ENCODE peak calls at places on chromosomes 1 and 21, in seven cellular contexts. D is epithelial cell of esophagus; B is H9; N is stimulated activated CD8-positive, alpha-beta memory T cell treated with anti-CD3 and anti-CD28 coated beads, Interleukin-4, amount 100 ng/mL, for 24 hours; Z is stimulated activated CD4-positive, alpha-beta T cell treated with anti-CD3 and anti-CD28 coated beads, Interleukin-12 subunit alpha, Interleukin-12 subunit beta, amount 100 ng/mL, for 4 hours; O is ELF-1; H is HCT116. X is an unnamed sample.

GRCh38 chr1:181208076-181208475 is 119.6 kb downstream of the IER5 start:
- DNase-seq in D (peak), N (no peak), O (no peak), Z (no peak), H (no peak), B (no peak), X (no peak)

GRCh38 chr1:159338018-159338417 is 35.9 kb downstream of the FCER1A start:
- DNase-seq in D (no peak), N (no peak), H (no peak), Z (no peak), O (no peak), B (no peak), X (no peak)

GRCh38 chr21:44831227-44831626 is 13.4 kb upstream of the SUMO3 start:
- DNase-seq in D (no peak), H (no peak), B (no peak), O (no peak), Z (no peak), N (no peak), X (no peak)

GRCh38 chr1:217029311-217030157 is 306.3 kb upstream of the ESRRG start:
- DNase-seq in H (no peak), Z (no peak), O (no peak), D (peak), B (no peak), N (no peak), X (no peak)

GRCh38 chr21:33096426-33096825 is 26.5 kb downstream of the OLIG1 start:
- DNase-seq in N (no peak), H (no peak), D (no peak), O (no peak), Z (no peak), B (no peak), X (no peak)

GRCh38 chr1:89195476-89195875 is 3.3 kb downstream of the GBP4 start:
- DNase-seq in Z (no peak), H (no peak), D (no peak), N (no peak), O (no peak), B (no peak), X (no peak)

GRCh38 chr1:151287341-151287699 is 5.2 kb downstream of the ZNF687 start:
- DNase-seq in Z (no peak), O (no peak), D (no peak), N (no peak), B (no peak), H (no peak), X (no peak)

GRCh38 chr1:91704746-91705145 is 181.2 kb downstream of the TGFBR3 start:
- DNase-seq in H (no peak), O (no peak), N (no peak), B (no peak), D (no peak), Z (no peak), X (no peak)

GRCh38 chr1:206911064-206911663 is 10.6 kb downstream of the FCMR start:
- DNase-seq in D (peak), N (no peak), O (no peak), H (no peak), B (no peak), Z (no peak), X (no peak)

GRCh38 chr21:33901421-33902288 is 13.9 kb downstream of the ATP5PO start:
- DNase-seq in H (peak), N (no peak), O (peak), Z (no peak), B (peak), D (peak), X (peak)

GRCh38 chr1:235635938-235636663 is 13.5 kb downstream of the GNG4 start:
- DNase-seq in N (no peak), H (no peak), D (peak), B (no peak), Z (no peak), O (peak), X (no peak)

GRCh38 chr1:173409613-173410012 is 67.5 kb upstream of the PRDX6 start:
- DNase-seq in N (no peak), H (no peak), B (no peak), O (no peak), Z (no peak), D (peak), X (no peak)

GRCh38 chr1:31658721-31659120 is 14.0 kb upstream of the PEF1 start:
- DNase-seq in Z (no peak), N (no peak), B (no peak), D (no peak), O (no peak), H (no peak), X (no peak)

GRCh38 chr1:1304331-1305299 is 3.1 kb downstream of the ACAP3 start:
- DNase-seq in B (peak), O (peak), H (no peak), N (no peak), D (peak), Z (no peak), X (peak)

GRCh38 chr1:91803847-91804545 is 82.0 kb downstream of the TGFBR3 start:
- DNase-seq in H (no peak), B (no peak), Z (peak), O (no peak), D (peak), N (peak), X (no peak)

GRCh38 chr1:153963850-153964331 is 554 bp upstream of the SLC39A1 start:
- DNase-seq in N (no peak), D (peak), Z (no peak), B (peak), O (peak), H (peak), X (no peak)

GRCh38 chr1:111778541-111779051 is 22.9 kb downstream of the DDX20 start:
- DNase-seq in H (no peak), Z (no peak), D (no peak), N (no peak), B (no peak), O (peak), X (no peak)

GRCh38 chr1:199399996-199400714 is 627.4 kb upstream of the NR5A2 start:
- DNase-seq in Z (no peak), B (no peak), H (no peak), N (no peak), D (no peak), O (no peak), X (no peak)

GRCh38 chr1:20494609-20495311 is 8.8 kb upstream of the CAMK2N1 start:
- DNase-seq in D (peak), Z (no peak), H (peak), N (no peak), O (no peak), B (no peak), X (no peak)

GRCh38 chr1:248599396-248599795 is 1.9 kb upstream of the OR2T10 start:
- DNase-seq in O (no peak), B (no peak), H (no peak), N (no peak), D (no peak), Z (no peak), X (no peak)

GRCh38 chr1:166969074-166969677 is 6.2 kb downstream of the ILDR2 start:
- DNase-seq in H (no peak), B (no peak), O (no peak), D (no peak), Z (no peak), N (no peak), X (no peak)

GRCh38 chr1:7313081-7313546 is 458.0 kb upstream of the VAMP3 start:
- DNase-seq in O (no peak), D (peak), H (no peak), Z (no peak), N (no peak), B (no peak), X (no peak)

GRCh38 chr1:229432905-229433304 is 989 bp downstream of the ACTA1 start:
- DNase-seq in Z (no peak), H (no peak), N (no peak), O (peak), B (no peak), D (no peak), X (no peak)

GRCh38 chr1:220290163-220290761 is 18.0 kb upstream of the RAB3GAP2 start:
- DNase-seq in D (no peak), H (no peak), B (no peak), N (no peak), Z (no peak), O (peak), X (no peak)

GRCh38 chr1:5393591-5393990 is 598.6 kb downstream of the NPHP4 start:
- DNase-seq in D (no peak), Z (no peak), H (no peak), N (no peak), B (no peak), O (peak), X (no peak)

GRCh38 chr21:44294391-44295162 is 5.3 kb upstream of the PFKL start:
- DNase-seq in D (no peak), N (no peak), H (no peak), Z (no peak), O (no peak), B (no peak), X (no peak)

GRCh38 chr1:46039571-46040052 is 92.8 kb downstream of the PIK3R3 start:
- DNase-seq in N (no peak), O (no peak), D (peak), H (no peak), B (no peak), Z (no peak), X (no peak)

GRCh38 chr1:230753586-230754251 is 6.5 kb downstream of the CAPN9 start:
- DNase-seq in H (peak), N (no peak), B (peak), D (peak), Z (peak), O (peak), X (no peak)

GRCh38 chr1:30047576-30047975 is 675.8 kb downstream of the MATN1 start:
- DNase-seq in Z (no peak), H (no peak), D (no peak), B (peak), N (no peak), O (no peak), X (no peak)

GRCh38 chr1:112840631-112841624 is 115.1 kb downstream of the SLC16A1 start:
- DNase-seq in Z (no peak), B (no peak), D (no peak), H (no peak), O (no peak), N (no peak), X (no peak)

GRCh38 chr21:31930001-31930400 is 57.2 kb downstream of the HUNK start:
- DNase-seq in D (no peak), H (no peak), B (no peak), Z (no peak), N (no peak), O (no peak), X (no peak)

GRCh38 chr1:214401666-214402065 is 120.7 kb downstream of the SMYD2 start:
- DNase-seq in H (no peak), N (no peak), O (no peak), D (no peak), Z (no peak), B (no peak), X (no peak)

GRCh38 chr1:20202166-20202565 is 15.8 kb upstream of the PLA2G2C start:
- DNase-seq in N (no peak), O (no peak), D (no peak), Z (no peak), B (no peak), H (no peak), X (no peak)